ENCODE peak calls at places on chromosomes 5 and 9, in ten cellular contexts. Q is A549, R is Peyer's patch, T is heart left ventricle, S is AG04450, C is pancreas, I is thoracic aorta, Z is left ventricle myocardium inferior, N is IMR-90, G is prostate gland. F is an unnamed sample.

GRCh38 chr5:136062563-136063274 is 33.9 kb downstream of the TGFBI start:
- DNase-seq in Q (no peak), R (no peak), T (no peak), S (no peak), C (no peak), I (no peak), Z (no peak), N (peak; percentile 45), G (no peak), F (peak; percentile 48)

GRCh38 chr9:82665324-82665723 is 397.6 kb downstream of the RASEF start:
- DNase-seq in Q (no peak), R (no peak), T (no peak), S (no peak), C (no peak), I (no peak), Z (no peak), N (no peak), G (no peak), F (no peak)

GRCh38 chr5:130323804-130324454 is 419.7 kb downstream of the CHSY3 start:
- DNase-seq in Q (no peak), R (no peak), T (no peak), S (no peak), C (no peak), I (no peak), Z (no peak), N (no peak), G (no peak), F (no peak)

GRCh38 chr5:74336286-74336685 is 304.2 kb downstream of the ENC1 start:
- DNase-seq in Q (no peak), R (no peak), T (no peak), S (no peak), C (no peak), I (no peak), Z (no peak), N (no peak), G (no peak), F (no peak)

GRCh38 chr5:148697821-148698196 is 43.5 kb upstream of the HTR4 start:
- DNase-seq in Q (no peak), R (no peak), T (no peak), S (no peak), C (no peak), I (no peak), Z (no peak), N (no peak), G (no peak), F (no peak)

GRCh38 chr5:20445326-20445860 is 457.4 kb upstream of the CDH18 start:
- DNase-seq in Q (no peak), R (no peak), T (no peak), S (no peak), C (no peak), I (no peak), Z (no peak), N (no peak), G (no peak), F (no peak)

GRCh38 chr5:167716376-167716775 is 575.1 kb upstream of the WWC1 start:
- DNase-seq in Q (no peak), R (no peak), T (no peak), S (peak; percentile 51), C (no peak), I (no peak), Z (no peak), N (peak; percentile 77), G (no peak), F (no peak)

GRCh38 chr5:85278193-85278592 is 893.5 kb upstream of the EDIL3 start:
- DNase-seq in Q (no peak), R (no peak), T (no peak), S (no peak), C (no peak), I (no peak), Z (no peak), N (no peak), G (no peak), F (no peak)

GRCh38 chr5:128081111-128081865 is 2.3 kb upstream of the SLC12A2 start:
- DNase-seq in Q (peak; percentile 42), R (no peak), T (no peak), S (no peak), C (no peak), I (no peak), Z (no peak), N (no peak), G (no peak), F (no peak)

GRCh38 chr5:125874717-125875116 is 548.5 kb upstream of the GRAMD2B start:
- DNase-seq in Q (no peak), R (no peak), T (no peak), S (no peak), C (no peak), I (no peak), Z (no peak), N (no peak), G (no peak), F (no peak)

GRCh38 chr9:120344230-120344629 is 235.7 kb downstream of the CDK5RAP2 start:
- DNase-seq in Q (peak; percentile 50), R (no peak), T (no peak), S (peak; percentile 16), C (no peak), I (no peak), Z (no peak), N (peak; percentile 80), G (no peak), F (no peak)

GRCh38 chr5:172523146-172523745 is 68.9 kb upstream of the SH3PXD2B start:
- DNase-seq in Q (no peak), R (no peak), T (no peak), S (no peak), C (peak; percentile 6), I (no peak), Z (no peak), N (no peak), G (no peak), F (no peak)

GRCh38 chr5:181035991-181036815 is 3.9 kb upstream of the BTNL9 start:
- DNase-seq in Q (no peak), R (no peak), T (peak; percentile 59), S (no peak), C (no peak), I (no peak), Z (no peak), N (no peak), G (peak; percentile 56), F (no peak)

GRCh38 chr5:94618029-94618492 is 343 bp downstream of the KIAA0825 start:
- DNase-seq in Q (peak; percentile 31), R (peak; percentile 34), T (peak; percentile 81), S (peak; percentile 7), C (peak; percentile 65), I (no peak), Z (peak; percentile 56), N (peak; percentile 57), G (peak; percentile 51), F (peak; percentile 79)

GRCh38 chr5:159912033-159912800 is 4.1 kb upstream of the ADRA1B start:
- DNase-seq in Q (peak; percentile 36), R (no peak), T (no peak), S (no peak), C (no peak), I (no peak), Z (no peak), N (peak; percentile 65), G (no peak), F (no peak)

GRCh38 chr5:61167382-61167781 is 5.1 kb upstream of the SMIM15 start:
- DNase-seq in Q (peak; percentile 24), R (no peak), T (no peak), S (no peak), C (no peak), I (no peak), Z (no peak), N (peak; percentile 65), G (peak; percentile 16), F (no peak)
- TF ChIP-seq CTCF in Q (peak; percentile 77), R (peak; percentile 48), T (peak; percentile 51), S (peak; percentile 35), C (no peak), I (no peak), Z (peak; percentile 54), N (peak; percentile 66), G (peak; percentile 34), F (no peak)

DNA sequence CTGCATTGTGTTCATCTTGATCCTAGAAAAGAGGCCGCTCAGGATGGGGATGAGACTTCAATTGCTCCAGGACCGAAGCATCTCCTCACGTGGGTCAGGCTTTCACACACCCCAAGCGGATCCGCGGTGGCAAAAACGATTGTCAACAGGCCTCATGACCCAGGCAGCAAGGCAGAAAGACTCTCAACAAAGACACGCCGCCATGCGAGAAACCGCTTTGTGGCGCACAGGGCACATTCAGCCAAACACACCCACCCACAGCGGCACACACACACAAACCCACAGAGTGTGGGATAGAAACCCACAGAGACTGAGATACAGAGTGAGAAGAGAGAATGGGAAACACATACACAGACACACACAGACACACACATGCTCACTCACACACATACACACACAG is 483.4 kb downstream of the SPATA31A7 start:
- DNase-seq in Q (no peak), R (no peak), T (no peak), S (no peak), C (peak; percentile 32), I (no peak), Z (no peak), N (no peak), G (no peak), F (no peak)
- H3K9me3 ChIP-seq in Q (peaks cover 2% of the 10 kb centered on the region), R (peaks cover 10% of the 10 kb centered on the region), T (no peaks in the 10 kb centered on the region), S (peaks cover 62% of the 10 kb centered on the region), C (no peaks in the 10 kb centered on the region), I (no peaks in the 10 kb centered on the region), Z (no peaks in the 10 kb centered on the region), N (peaks cover 31% of the 10 kb centered on the region), G (no peaks in the 10 kb centered on the region), F (peaks cover 55% of the 10 kb centered on the region)

DNA sequence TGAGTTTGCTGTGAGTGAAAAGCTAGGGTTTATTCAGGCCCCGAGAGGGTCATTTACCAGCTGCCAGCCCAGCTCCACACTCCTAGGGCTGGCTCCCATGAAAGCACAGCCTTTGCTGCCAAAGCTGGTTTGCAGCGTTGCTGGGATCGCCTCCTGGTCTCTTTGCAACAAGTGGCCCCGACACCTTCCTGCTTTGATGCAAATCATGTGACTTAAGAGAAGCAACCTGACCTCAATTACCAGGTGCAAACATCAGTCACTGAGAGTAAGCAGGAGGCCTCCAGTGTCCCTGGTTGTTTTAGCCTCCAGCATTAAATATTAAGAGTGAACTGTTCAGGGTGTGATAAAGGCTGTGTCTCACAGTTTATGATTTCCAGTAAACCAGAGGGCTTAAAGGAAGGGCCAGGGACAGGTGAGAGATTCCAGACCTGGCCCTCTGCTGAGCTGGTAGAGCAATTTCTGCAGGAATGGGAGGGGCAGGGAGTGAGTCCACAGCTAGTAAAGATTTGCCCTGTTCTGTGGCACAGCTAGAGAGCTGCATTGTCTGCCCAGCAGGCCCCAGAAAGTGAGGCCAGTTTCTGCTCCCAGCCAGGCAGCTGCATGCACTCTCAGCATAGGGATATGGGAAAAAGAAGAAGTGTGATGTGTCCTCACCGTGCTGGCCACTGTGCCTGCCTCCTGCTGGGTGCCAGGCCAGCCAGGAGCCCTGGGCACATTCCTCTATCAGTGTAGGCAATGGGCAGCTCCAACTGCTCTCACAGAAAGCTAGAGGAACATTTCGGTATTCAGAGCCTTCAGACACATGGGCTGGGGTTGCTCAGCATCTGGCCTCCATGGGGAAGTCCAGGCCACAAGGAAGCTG is 58.0 kb downstream of the SLC22A5 start:
- DNase-seq in Q (no peak), R (peak; percentile 77), T (peak; percentile 54), S (no peak), C (no peak), I (no peak), Z (peak; percentile 47), N (no peak), G (peak; percentile 39), F (peak; percentile 81)
- H3K4me3 ChIP-seq in Q (no peak overlapping the region), R (no peak overlapping the region), T (no peak overlapping the region), S (no peak overlapping the region), C (no peak overlapping the region), I (peak overlapping the region; percentile 27), Z (no peak overlapping the region), N (no peak overlapping the region), G (no peak overlapping the region), F (no peak overlapping the region)

DNA sequence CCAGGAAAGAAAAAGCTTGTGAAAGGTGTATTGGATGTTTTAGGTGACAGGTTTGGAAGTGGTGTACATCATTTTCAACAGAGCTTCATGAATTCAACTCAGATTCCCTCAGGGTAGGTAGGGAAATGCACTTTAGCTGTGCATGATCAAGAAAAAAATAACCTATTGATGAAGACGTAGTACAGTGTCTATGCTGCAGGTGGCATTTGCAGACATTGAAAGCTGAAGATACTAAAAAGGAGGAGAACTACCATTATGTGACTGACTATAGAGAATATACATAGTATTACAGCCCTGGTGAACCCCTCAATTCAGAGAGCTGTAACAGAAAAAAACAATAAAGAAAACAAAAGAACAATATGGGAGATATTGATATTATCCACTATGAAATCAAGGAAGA is 2344.7 kb upstream of the ACO1 start:
- DNase-seq in Q (no peak), R (no peak), T (no peak), S (no peak), C (no peak), I (no peak), Z (no peak), N (no peak), G (no peak), F (no peak)
- TF ChIP-seq CTCF in Q (no peak), R (no peak), T (no peak), S (no peak), C (no peak), I (no peak), Z (no peak), N (no peak), G (no peak), F (no peak)

F was measured in mucosa of descending colon.